ENCODE peak calls at places on chromosomes 13 and 19, in six cellular contexts. D, M, V, F, S and Z are unnamed samples.

GRCh38 chr19:3670258-3670795 is 29.9 kb downstream of the PIP5K1C start:
- DNase-seq in D (no peak), M (no peak), V (peak; percentile 91), F (peak; percentile 83), S (no peak), Z (peak; percentile 93)

GRCh38 chr13:109733550-109733949 is 52.8 kb downstream of the IRS2 start:
- DNase-seq in D (no peak), M (no peak), V (no peak), F (no peak), S (no peak), Z (no peak)

GRCh38 chr19:48121909-48122371 is 11.3 kb upstream of the PLA2G4C start:
- DNase-seq in D (no peak), M (no peak), V (peak; percentile 47), F (no peak), S (no peak), Z (peak; percentile 99)

GRCh38 chr13:66262330-66262729 is 967.8 kb downstream of the PCDH9 start:
- DNase-seq in D (no peak), M (no peak), V (no peak), F (no peak), S (no peak), Z (no peak)

GRCh38 chr13:70128098-70128497 is 19.8 kb upstream of the KLHL1 start:
- DNase-seq in D (no peak), M (no peak), V (no peak), F (no peak), S (no peak), Z (no peak)

GRCh38 chr19:13029893-13030292 is 34.6 kb downstream of the NFIX start:
- DNase-seq in D (no peak), M (no peak), V (no peak), F (no peak), S (no peak), Z (no peak)

GRCh38 chr13:59340581-59340980 is 823.1 kb downstream of the DIAPH3 start:
- DNase-seq in D (no peak), M (no peak), V (no peak), F (no peak), S (no peak), Z (no peak)

GRCh38 chr19:40407714-40408600 is 5.2 kb downstream of the PRX start:
- DNase-seq in D (no peak), M (no peak), V (no peak), F (no peak), S (no peak), Z (no peak)

GRCh38 chr19:29215322-29215845 is 2.4 kb upstream of the UQCRFS1 start:
- DNase-seq in D (no peak), M (no peak), V (no peak), F (no peak), S (no peak), Z (no peak)

GRCh38 chr13:75650991-75651390 is 14.9 kb downstream of the LMO7 start:
- DNase-seq in D (no peak), M (no peak), V (no peak), F (no peak), S (no peak), Z (no peak)

GRCh38 chr13:29577135-29578051 is 18.1 kb downstream of the SLC7A1 start:
- DNase-seq in D (no peak), M (no peak), V (peak; percentile 23), F (peak; percentile 67), S (no peak), Z (no peak)

GRCh38 chr13:35512271-35512920 is 35.9 kb upstream of the MAB21L1 start:
- DNase-seq in D (no peak), M (no peak), V (peak; percentile 93), F (no peak), S (no peak), Z (no peak)

GRCh38 chr13:114259974-114260373 is 21.4 kb upstream of the UPF3A start:
- DNase-seq in D (no peak), M (peak; percentile 97), V (no peak), F (no peak), S (no peak), Z (no peak)

GRCh38 chr19:28543244-28543776 is 669.6 kb downstream of the UQCRFS1 start:
- DNase-seq in D (no peak), M (no peak), V (no peak), F (no peak), S (no peak), Z (no peak)

GRCh38 chr19:49335784-49336481 is 727 bp downstream of the CD37 start:
- DNase-seq in D (no peak), M (no peak), V (no peak), F (no peak), S (peak; percentile 14), Z (no peak)

GRCh38 chr19:6423499-6424189 is 967 bp downstream of the KHSRP start:
- DNase-seq in D (no peak), M (no peak), V (peak; percentile 65), F (no peak), S (no peak), Z (peak; percentile 71)

GRCh38 chr19:34485831-34486230 is 4.3 kb downstream of the WTIP start:
- DNase-seq in D (no peak), M (no peak), V (no peak), F (no peak), S (no peak), Z (no peak)

GRCh38 chr13:27355894-27356293 is 68.5 kb upstream of the GTF3A start:
- DNase-seq in D (no peak), M (no peak), V (no peak), F (no peak), S (no peak), Z (no peak)

GRCh38 chr13:106683179-106683578 is 115.2 kb upstream of the ARGLU1 start:
- DNase-seq in D (no peak), M (no peak), V (no peak), F (no peak), S (no peak), Z (no peak)

GRCh38 chr13:39910833-39911232 is 255.4 kb downstream of the COG6 start:
- DNase-seq in D (no peak), M (no peak), V (peak; percentile 69), F (no peak), S (no peak), Z (no peak)

GRCh38 chr13:33918199-33918932 is 100.4 kb downstream of the RFC3 start:
- DNase-seq in D (no peak), M (no peak), V (peak; percentile 76), F (no peak), S (no peak), Z (peak; percentile 21)

GRCh38 chr13:80337011-80337688 is 3.8 kb downstream of the SPRY2 start:
- DNase-seq in D (no peak), M (no peak), V (no peak), F (no peak), S (no peak), Z (no peak)

GRCh38 chr19:10505583-10506229 is 2.5 kb upstream of the KEAP1 start:
- DNase-seq in D (peak; percentile 66), M (peak; percentile 7), V (peak; percentile 68), F (peak; percentile 84), S (peak; percentile 68), Z (peak; percentile 85)